ENCODE peak calls at places on chromosomes 13 and 19, in five cellular contexts. D is PC-9, J is fibroblast of mammary gland, M is AG09309, L is A549. R is an unnamed sample.

GRCh38 chr13:33275916-33276315 is 9.6 kb downstream of the STARD13 start:
- DNase-seq in L (no peak), D (no peak), J (peak), M (no peak), R (no peak)

GRCh38 chr13:48448963-48449614 is 36.2 kb upstream of the LPAR6 start:
- DNase-seq in L (no peak), J (peak), M (no peak), D (no peak), R (no peak)

GRCh38 chr19:14149011-14149410 is 12.6 kb upstream of the ASF1B start:
- DNase-seq in L (no peak), J (no peak), M (no peak), D (no peak), R (no peak)

GRCh38 chr13:51919531-51919930 is 57.8 kb downstream of the CCDC70 start:
- DNase-seq in M (no peak), L (no peak), D (no peak), J (no peak), R (no peak)

GRCh38 chr13:75307370-75307984 is 174.5 kb downstream of the TBC1D4 start:
- DNase-seq in L (no peak), J (no peak), D (no peak), M (no peak), R (no peak)

GRCh38 chr13:33510350-33510749 is 224.8 kb upstream of the STARD13 start:
- DNase-seq in M (no peak), D (no peak), J (no peak), L (no peak), R (no peak)

GRCh38 chr13:52903320-52903719 is 54.9 kb upstream of the PCDH8 start:
- DNase-seq in M (no peak), L (no peak), D (no peak), J (no peak), R (no peak)

GRCh38 chr19:1935484-1936208 is 5.3 kb upstream of the CSNK1G2 start:
- DNase-seq in L (peak), D (no peak), J (peak), M (no peak), R (no peak)

GRCh38 chr19:10044390-10044789 is 31.1 kb downstream of the RDH8 start:
- DNase-seq in M (no peak), L (peak), J (no peak), D (no peak), R (no peak)

GRCh38 chr19:31350693-31351211 is 1.5 kb upstream of the TSHZ3 start:
- DNase-seq in D (no peak), J (peak), M (no peak), L (peak), R (peak)

GRCh38 chr13:50352720-50353491 is 337.7 kb downstream of the KCNRG start:
- DNase-seq in M (no peak), J (no peak), L (no peak), D (no peak), R (no peak)

GRCh38 chr19:11286312-11286974 is 9.5 kb upstream of the TSPAN16 start:
- DNase-seq in L (no peak), J (peak), M (no peak), D (no peak), R (no peak)

GRCh38 chr13:92345627-92346026 is 881.0 kb upstream of the GPC6 start:
- DNase-seq in D (no peak), J (no peak), L (no peak), M (no peak), R (no peak)

GRCh38 chr13:107642841-107643240 is 572.5 kb downstream of the LIG4 start:
- DNase-seq in D (no peak), J (no peak), L (no peak), M (no peak), R (no peak)

GRCh38 chr13:51674276-51674675 is 90.0 kb downstream of the WDFY2 start:
- DNase-seq in M (no peak), J (no peak), D (peak), L (no peak), R (no peak)

GRCh38 chr13:23871616-23872220 is 17.5 kb downstream of the MIPEP start:
- DNase-seq in D (no peak), J (peak), M (no peak), L (peak), R (no peak)

GRCh38 chr19:4851551-4852290 is 15.7 kb downstream of the PLIN3 start:
- DNase-seq in L (peak), M (no peak), D (peak), J (peak), R (peak)

GRCh38 chr13:109431217-109431616 is 355.2 kb downstream of the IRS2 start:
- DNase-seq in M (no peak), D (no peak), J (no peak), L (no peak), R (no peak)

GRCh38 chr19:41641879-41642485 is 15.1 kb upstream of the CEACAM4 start:
- DNase-seq in M (peak), L (peak), J (peak), D (peak), R (peak)

GRCh38 chr19:3534375-3535234 is 4.4 kb upstream of the TEKTIP1 start:
- DNase-seq in D (no peak), L (no peak), M (no peak), J (no peak), R (no peak)

GRCh38 chr19:56333506-56333905 is 18.9 kb upstream of the ZSCAN5A start:
- DNase-seq in J (peak), M (peak), L (peak), D (peak), R (peak)

GRCh38 chr19:45154064-45154827 is 6.5 kb downstream of the NKPD1 start:
- DNase-seq in D (peak), M (peak), L (peak), J (peak), R (no peak)
- TF ChIP-seq CTCF in D (no peak), M (peak), L (no peak), J (peak), R (no peak)

GRCh38 chr13:25180450-25180794 is 8.3 kb upstream of the AMER2 start:
- DNase-seq in M (no peak), J (no peak), D (no peak), L (no peak), R (no peak)
- TF ChIP-seq CTCF in M (no peak), J (no peak), D (no peak), L (no peak), R (no peak)

DNA sequence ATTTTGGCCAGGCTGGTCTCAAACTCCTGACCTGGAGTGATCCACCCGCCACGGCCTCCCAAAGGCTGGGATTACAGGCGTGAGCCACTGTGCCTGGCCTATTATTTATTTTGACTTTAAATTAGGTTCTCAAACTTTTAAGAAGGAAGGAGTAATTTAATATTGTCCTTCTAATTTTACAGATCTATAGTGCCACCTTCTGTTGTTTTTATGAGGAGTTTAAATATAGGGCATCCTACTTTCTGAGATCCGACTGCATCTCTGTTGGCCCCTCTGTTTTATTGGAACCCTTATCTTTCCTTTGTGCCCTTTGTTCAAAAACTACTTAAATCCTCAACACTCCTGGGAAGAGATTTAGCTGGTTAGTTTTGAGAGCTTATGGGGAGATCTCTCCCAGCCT is 25.4 kb upstream of the ZMYM5 start:
- DNase-seq in J (peak), M (no peak), L (no peak), D (no peak), R (no peak)
- TF ChIP-seq CTCF in J (peak), M (peak), L (peak), D (peak), R (no peak)

GRCh38 chr19:21396121-21396520 is 812 bp upstream of the ZNF493 start:
- DNase-seq in L (no peak), D (no peak), J (no peak), M (no peak), R (no peak)

GRCh38 chr19:21402303-21402985 is 5.5 kb downstream of the ZNF493 start:
- DNase-seq in J (no peak), L (no peak), M (no peak), D (no peak), R (no peak)

GRCh38 chr19:21398851-21399250 is 1.9 kb downstream of the ZNF493 start:
- DNase-seq in L (no peak), M (peak), D (no peak), J (peak), R (no peak)

DNA sequence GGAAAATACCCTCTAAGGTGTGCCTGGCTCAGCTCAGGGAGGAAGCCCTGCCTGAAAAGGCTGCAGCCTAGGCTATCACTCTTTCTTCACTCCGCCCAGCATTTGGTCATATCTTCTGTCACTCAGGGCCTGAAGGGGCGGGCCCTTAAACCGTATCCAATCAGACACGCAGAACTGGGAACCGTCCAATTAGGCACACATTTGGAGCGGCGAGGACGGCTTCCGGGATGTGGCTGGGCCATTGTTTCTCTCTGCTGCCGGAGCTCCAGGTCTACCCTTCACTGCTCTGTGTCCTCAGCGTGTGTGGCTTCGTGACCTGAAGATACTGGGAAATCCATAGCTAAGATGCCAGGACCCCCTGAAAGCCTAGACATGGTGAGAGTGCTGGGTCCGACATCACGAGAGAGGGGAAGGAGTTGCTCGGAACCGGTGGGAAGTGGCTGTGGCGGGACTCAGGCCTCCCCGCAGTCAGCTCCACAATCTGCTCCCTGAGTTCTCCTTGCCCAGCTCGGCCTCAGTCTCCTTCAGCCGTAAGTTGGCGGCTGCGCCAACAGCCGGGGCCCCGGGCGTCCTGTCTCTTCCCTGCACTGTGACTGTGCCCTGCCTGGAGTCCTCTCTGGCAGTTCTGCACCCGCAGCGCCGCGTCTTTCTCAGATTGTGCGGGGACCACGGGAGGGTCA is at the start of gene ZNF493:
- DNase-seq in L (peak), M (peak), D (peak), J (peak), R (peak)
- TF ChIP-seq CTCF in L (no peak), M (no peak), D (no peak), J (no peak), R (no peak)

DNA sequence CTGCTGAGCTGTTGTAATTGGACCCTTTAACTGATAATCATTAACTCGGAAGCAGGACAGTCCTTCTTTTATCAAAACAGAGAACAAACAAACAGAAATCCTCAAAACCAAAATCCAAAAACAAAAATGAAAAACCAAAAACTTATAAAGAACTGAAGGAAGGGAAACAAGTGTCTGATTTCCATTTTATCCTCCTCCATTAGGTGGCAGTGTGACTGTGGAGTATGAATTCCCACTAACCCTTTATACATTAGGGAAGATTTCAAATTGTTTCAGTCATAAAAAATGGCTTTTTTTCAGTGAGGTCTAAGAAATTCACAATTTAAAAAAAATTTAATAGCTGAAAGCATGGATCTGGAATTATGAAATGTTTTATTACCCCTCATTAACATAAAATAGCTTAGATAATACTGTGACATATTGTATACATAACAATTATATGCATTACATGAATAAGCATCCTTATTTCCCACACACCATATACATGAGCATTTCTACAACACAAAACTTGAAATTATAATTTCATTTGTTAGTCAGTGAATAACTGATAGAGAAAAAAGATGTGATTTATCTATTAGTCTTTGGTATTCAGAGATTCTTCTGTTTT is 1074.3 kb upstream of the PCDH9 start:
- DNase-seq in D (no peak), M (no peak), J (peak), L (peak), R (no peak)
- TF ChIP-seq CTCF in D (peak), M (peak), J (peak), L (peak), R (peak)

GRCh38 chr13:36665630-36666029 is 8.2 kb upstream of the SERTM1 start:
- DNase-seq in J (no peak), M (no peak), L (no peak), D (no peak), R (no peak)

GRCh38 chr13:36666482-36667264 is 7.1 kb upstream of the SERTM1 start:
- DNase-seq in M (no peak), J (peak), D (no peak), L (no peak), R (no peak)
- TF ChIP-seq CTCF in M (no peak), J (no peak), D (no peak), L (no peak), R (no peak)

GRCh38 chr19:33381101-33381500 is 7.6 kb downstream of the CEBPG start:
- DNase-seq in L (no peak), M (no peak), D (no peak), J (no peak), R (no peak)
- TF ChIP-seq CTCF in L (no peak), M (no peak), D (no peak), J (no peak), R (no peak)

DNA sequence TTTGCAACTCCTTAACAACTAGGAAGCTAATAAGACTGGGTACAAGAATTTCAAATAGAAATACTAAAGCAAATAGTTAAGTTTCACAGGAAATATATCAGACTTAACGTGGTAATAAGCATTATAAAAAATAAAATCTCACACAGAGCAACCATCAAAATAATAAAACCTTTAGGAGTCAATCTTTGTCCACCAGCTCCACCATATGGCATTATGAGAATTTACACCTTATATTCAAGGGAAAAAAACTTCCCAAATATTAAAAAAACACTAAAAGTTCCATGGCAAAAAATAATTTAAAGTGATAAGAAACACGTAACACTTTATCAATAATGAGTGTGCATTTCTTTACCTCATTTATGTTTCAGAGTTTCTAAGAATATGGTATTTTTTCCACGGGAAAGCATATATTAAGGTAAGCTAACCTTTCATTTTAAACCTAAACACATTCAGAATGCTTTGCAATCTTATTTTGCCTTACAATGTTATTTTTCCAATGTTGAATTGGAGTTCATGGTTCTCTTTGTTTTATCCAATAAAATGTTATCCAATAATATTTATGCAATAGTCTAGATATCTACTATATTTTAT is 423.2 kb upstream of the SGCG start:
- DNase-seq in D (no peak), J (peak), L (peak), M (no peak), R (no peak)
- TF ChIP-seq CTCF in D (peak), J (peak), L (peak), M (no peak), R (peak)

GRCh38 chr19:48636859-48637448 is at the start of gene DBP:
- DNase-seq in D (no peak), J (no peak), M (no peak), L (peak), R (peak)

GRCh38 chr19:48637449-48637947 is 319 bp upstream of the DBP start:
- DNase-seq in L (peak), J (peak), M (peak), D (peak), R (peak)

GRCh38 chr19:48638831-48639381 is 1.7 kb upstream of the DBP start:
- DNase-seq in M (no peak), L (no peak), J (no peak), D (no peak), R (peak)

GRCh38 chr19:48639483-48640375 is 2.5 kb upstream of the DBP start:
- DNase-seq in L (no peak), D (no peak), M (no peak), J (no peak), R (no peak)

GRCh38 chr19:48637948-48638830 is 1.0 kb upstream of the DBP start:
- DNase-seq in M (peak), D (peak), L (peak), J (peak), R (peak)
- TF ChIP-seq CTCF in M (no peak), D (peak), L (no peak), J (no peak), R (no peak)

GRCh38 chr19:13005861-13006370 is 10.6 kb downstream of the NFIX start:
- DNase-seq in M (no peak), L (no peak), J (no peak), D (no peak), R (no peak)
- TF ChIP-seq CTCF in M (no peak), L (no peak), J (no peak), D (no peak), R (no peak)

R was measured in nephron progenitor cell.